ENCODE peak calls at places on chromosomes 16 and 17, in seven cellular contexts. One of them, this sample, is unnamed.

GRCh38 chr17:61411114-61411943 is 11.7 kb downstream of the TBX2 start:
- DNase-seq in activated naive CD4-positive, alpha-beta T cell treated with anti-CD3 and anti-CD28 coated beads, Interleukin-2, amount 50 U/mL, for 16 hours: no peak
- DNase-seq in cardiac fibroblast: peak; percentile 76
- DNase-seq in neural crest cell: peak; percentile 65
- DNase-seq in IMR-90: peak; percentile 74
- DNase-seq in SJSA1: peak; percentile 54
- DNase-seq in CD4-positive, alpha-beta memory T cell: no peak
- DNase-seq in this sample: peak; percentile 95

GRCh38 chr17:10843806-10844205 is 5.9 kb upstream of the PIRT start:
- DNase-seq in activated naive CD4-positive, alpha-beta T cell treated with anti-CD3 and anti-CD28 coated beads, Interleukin-2, amount 50 U/mL, for 16 hours: no peak
- DNase-seq in cardiac fibroblast: no peak
- DNase-seq in neural crest cell: peak; percentile 13
- DNase-seq in IMR-90: no peak
- DNase-seq in SJSA1: no peak
- DNase-seq in CD4-positive, alpha-beta memory T cell: no peak
- DNase-seq in this sample: no peak

GRCh38 chr16:85437161-85438052 is 175.7 kb upstream of the GSE1 start:
- DNase-seq in activated naive CD4-positive, alpha-beta T cell treated with anti-CD3 and anti-CD28 coated beads, Interleukin-2, amount 50 U/mL, for 16 hours: no peak
- DNase-seq in cardiac fibroblast: no peak
- DNase-seq in neural crest cell: peak; percentile 41
- DNase-seq in IMR-90: no peak
- DNase-seq in SJSA1: no peak
- DNase-seq in CD4-positive, alpha-beta memory T cell: no peak
- DNase-seq in this sample: no peak

GRCh38 chr17:70492368-70492767 is 323.0 kb downstream of the KCNJ2 start:
- DNase-seq in activated naive CD4-positive, alpha-beta T cell treated with anti-CD3 and anti-CD28 coated beads, Interleukin-2, amount 50 U/mL, for 16 hours: no peak
- DNase-seq in cardiac fibroblast: no peak
- DNase-seq in neural crest cell: no peak
- DNase-seq in IMR-90: no peak
- DNase-seq in SJSA1: no peak
- DNase-seq in CD4-positive, alpha-beta memory T cell: no peak
- DNase-seq in this sample: no peak

GRCh38 chr16:57637424-57637823 is 9.0 kb downstream of the ADGRG1 start:
- DNase-seq in activated naive CD4-positive, alpha-beta T cell treated with anti-CD3 and anti-CD28 coated beads, Interleukin-2, amount 50 U/mL, for 16 hours: no peak
- DNase-seq in cardiac fibroblast: no peak
- DNase-seq in neural crest cell: peak; percentile 58
- DNase-seq in IMR-90: no peak
- DNase-seq in SJSA1: no peak
- DNase-seq in CD4-positive, alpha-beta memory T cell: no peak
- DNase-seq in this sample: no peak

GRCh38 chr16:67395458-67396158 is 2.3 kb upstream of the TPPP3 start:
- DNase-seq in activated naive CD4-positive, alpha-beta T cell treated with anti-CD3 and anti-CD28 coated beads, Interleukin-2, amount 50 U/mL, for 16 hours: no peak
- DNase-seq in cardiac fibroblast: peak; percentile 49
- DNase-seq in neural crest cell: no peak
- DNase-seq in IMR-90: peak; percentile 72
- DNase-seq in SJSA1: no peak
- DNase-seq in CD4-positive, alpha-beta memory T cell: no peak
- DNase-seq in this sample: no peak

GRCh38 chr16:88718178-88718577 is 11.9 kb downstream of the CTU2 start:
- DNase-seq in activated naive CD4-positive, alpha-beta T cell treated with anti-CD3 and anti-CD28 coated beads, Interleukin-2, amount 50 U/mL, for 16 hours: no peak
- DNase-seq in cardiac fibroblast: no peak
- DNase-seq in neural crest cell: no peak
- DNase-seq in IMR-90: no peak
- DNase-seq in SJSA1: no peak
- DNase-seq in CD4-positive, alpha-beta memory T cell: no peak
- DNase-seq in this sample: no peak

GRCh38 chr17:72747416-72747815 is 345.1 kb downstream of the SLC39A11 start:
- DNase-seq in activated naive CD4-positive, alpha-beta T cell treated with anti-CD3 and anti-CD28 coated beads, Interleukin-2, amount 50 U/mL, for 16 hours: no peak
- DNase-seq in cardiac fibroblast: no peak
- DNase-seq in neural crest cell: no peak
- DNase-seq in IMR-90: no peak
- DNase-seq in SJSA1: no peak
- DNase-seq in CD4-positive, alpha-beta memory T cell: no peak
- DNase-seq in this sample: no peak

GRCh38 chr17:38917259-38917658 is 8.2 kb upstream of the LASP1NB start:
- DNase-seq in activated naive CD4-positive, alpha-beta T cell treated with anti-CD3 and anti-CD28 coated beads, Interleukin-2, amount 50 U/mL, for 16 hours: no peak
- DNase-seq in cardiac fibroblast: no peak
- DNase-seq in neural crest cell: no peak
- DNase-seq in IMR-90: no peak
- DNase-seq in SJSA1: no peak
- DNase-seq in CD4-positive, alpha-beta memory T cell: no peak
- DNase-seq in this sample: no peak

GRCh38 chr17:58568050-58568830 is 53.8 kb upstream of the MTMR4 start:
- DNase-seq in activated naive CD4-positive, alpha-beta T cell treated with anti-CD3 and anti-CD28 coated beads, Interleukin-2, amount 50 U/mL, for 16 hours: no peak
- DNase-seq in cardiac fibroblast: no peak
- DNase-seq in neural crest cell: no peak
- DNase-seq in IMR-90: no peak
- DNase-seq in SJSA1: no peak
- DNase-seq in CD4-positive, alpha-beta memory T cell: no peak
- DNase-seq in this sample: no peak

GRCh38 chr17:8629371-8630226 is 926 bp downstream of the MYH10 start:
- DNase-seq in activated naive CD4-positive, alpha-beta T cell treated with anti-CD3 and anti-CD28 coated beads, Interleukin-2, amount 50 U/mL, for 16 hours: peak; percentile 11
- DNase-seq in cardiac fibroblast: peak; percentile 34
- DNase-seq in neural crest cell: peak; percentile 31
- DNase-seq in IMR-90: no peak
- DNase-seq in SJSA1: no peak
- DNase-seq in CD4-positive, alpha-beta memory T cell: no peak
- DNase-seq in this sample: no peak

GRCh38 chr17:50021681-50022370 is 26.8 kb upstream of the DLX3 start:
- DNase-seq in activated naive CD4-positive, alpha-beta T cell treated with anti-CD3 and anti-CD28 coated beads, Interleukin-2, amount 50 U/mL, for 16 hours: no peak
- DNase-seq in cardiac fibroblast: no peak
- DNase-seq in neural crest cell: no peak
- DNase-seq in IMR-90: no peak
- DNase-seq in SJSA1: no peak
- DNase-seq in CD4-positive, alpha-beta memory T cell: no peak
- DNase-seq in this sample: no peak

GRCh38 chr17:76136276-76137025 is 4.6 kb downstream of the FOXJ1 start:
- DNase-seq in activated naive CD4-positive, alpha-beta T cell treated with anti-CD3 and anti-CD28 coated beads, Interleukin-2, amount 50 U/mL, for 16 hours: no peak
- DNase-seq in cardiac fibroblast: no peak
- DNase-seq in neural crest cell: no peak
- DNase-seq in IMR-90: no peak
- DNase-seq in SJSA1: no peak
- DNase-seq in CD4-positive, alpha-beta memory T cell: no peak
- DNase-seq in this sample: no peak

GRCh38 chr17:47871048-47871447 is 20.1 kb upstream of the SP6 start:
- DNase-seq in activated naive CD4-positive, alpha-beta T cell treated with anti-CD3 and anti-CD28 coated beads, Interleukin-2, amount 50 U/mL, for 16 hours: no peak
- DNase-seq in cardiac fibroblast: no peak
- DNase-seq in neural crest cell: no peak
- DNase-seq in IMR-90: no peak
- DNase-seq in SJSA1: no peak
- DNase-seq in CD4-positive, alpha-beta memory T cell: no peak
- DNase-seq in this sample: no peak

GRCh38 chr16:78813917-78814316 is 714.5 kb downstream of the WWOX start:
- DNase-seq in activated naive CD4-positive, alpha-beta T cell treated with anti-CD3 and anti-CD28 coated beads, Interleukin-2, amount 50 U/mL, for 16 hours: no peak
- DNase-seq in cardiac fibroblast: no peak
- DNase-seq in neural crest cell: no peak
- DNase-seq in IMR-90: no peak
- DNase-seq in SJSA1: no peak
- DNase-seq in CD4-positive, alpha-beta memory T cell: no peak
- DNase-seq in this sample: no peak

GRCh38 chr16:50509521-50510341 is 38.5 kb upstream of the NKD1 start:
- DNase-seq in activated naive CD4-positive, alpha-beta T cell treated with anti-CD3 and anti-CD28 coated beads, Interleukin-2, amount 50 U/mL, for 16 hours: peak; percentile 19
- DNase-seq in cardiac fibroblast: peak; percentile 29
- DNase-seq in neural crest cell: peak; percentile 63
- DNase-seq in IMR-90: peak; percentile 6
- DNase-seq in SJSA1: no peak
- DNase-seq in CD4-positive, alpha-beta memory T cell: peak; percentile 12
- DNase-seq in this sample: no peak

This sample was measured in foreskin fibroblast.